ENCODE peak calls at places on chromosomes 7 and 10, in seven cellular contexts. W is MM.1S, Q is H9, R is fibroblast of lung, T is neuronal stem cell, G is IMR-90, P is mammary epithelial cell. S is an unnamed sample.

GRCh38 chr10:1643161-1643910 is 94.0 kb downstream of the ADARB2 start:
- DNase-seq in W (peak; percentile 12), Q (peak; percentile 71), R (no peak), T (peak; percentile 62), G (no peak), P (no peak), S (no peak)

GRCh38 chr7:44077681-44078091 is 4.6 kb downstream of the POLM start:
- DNase-seq in W (no peak), Q (no peak), R (no peak), T (no peak), G (no peak), P (no peak), S (no peak)

GRCh38 chr10:126783806-126784205 is 113.3 kb upstream of the C10orf90 start:
- DNase-seq in W (no peak), Q (no peak), R (no peak), T (no peak), G (no peak), P (no peak), S (no peak)

GRCh38 chr10:102604379-102604960 is 39.8 kb upstream of the TRIM8 start:
- DNase-seq in W (no peak), Q (no peak), R (peak; percentile 72), T (no peak), G (peak; percentile 92), P (peak; percentile 79), S (no peak)

GRCh38 chr7:72925546-72926120 is 738 bp downstream of the POM121 start:
- DNase-seq in W (no peak), Q (no peak), R (peak; percentile 28), T (no peak), G (no peak), P (no peak), S (no peak)

GRCh38 chr7:77428777-77429231 is 12.7 kb upstream of the GSAP start:
- DNase-seq in W (no peak), Q (no peak), R (no peak), T (no peak), G (no peak), P (no peak), S (no peak)

GRCh38 chr10:43703286-43703685 is 54.6 kb upstream of the ZNF32 start:
- DNase-seq in W (no peak), Q (no peak), R (no peak), T (no peak), G (no peak), P (no peak), S (no peak)

GRCh38 chr10:104076743-104077160 is 8.9 kb downstream of the COL17A1 start:
- DNase-seq in W (no peak), Q (peak; percentile 58), R (peak; percentile 53), T (peak; percentile 70), G (peak; percentile 16), P (no peak), S (no peak)

GRCh38 chr7:111424768-111425167 is 137.5 kb downstream of the IMMP2L start:
- DNase-seq in W (no peak), Q (no peak), R (no peak), T (no peak), G (peak; percentile 23), P (peak; percentile 8), S (no peak)

GRCh38 chr7:42315631-42316030 is 78.6 kb upstream of the GLI3 start:
- DNase-seq in W (no peak), Q (no peak), R (peak; percentile 47), T (no peak), G (peak; percentile 1), P (peak; percentile 17), S (no peak)

GRCh38 chr10:4719040-4719439 is 107.0 kb upstream of the AKR1E2 start:
- DNase-seq in W (no peak), Q (no peak), R (no peak), T (no peak), G (no peak), P (no peak), S (no peak)

GRCh38 chr7:48421357-48421756 is 250.1 kb downstream of the ABCA13 start:
- DNase-seq in W (no peak), Q (no peak), R (peak; percentile 51), T (no peak), G (peak; percentile 53), P (peak; percentile 56), S (no peak)

GRCh38 chr10:101441539-101442455 is 87.8 kb downstream of the BTRC start:
- DNase-seq in W (peak; percentile 44), Q (no peak), R (peak; percentile 79), T (peak; percentile 65), G (peak; percentile 78), P (peak; percentile 67), S (peak; percentile 30)

GRCh38 chr10:24643679-24644209 is 79.9 kb downstream of the ARHGAP21 start:
- DNase-seq in W (no peak), Q (no peak), R (peak; percentile 27), T (no peak), G (no peak), P (no peak), S (no peak)

GRCh38 chr7:91683823-91684222 is 196.7 kb downstream of the MTERF1 start:
- DNase-seq in W (no peak), Q (no peak), R (peak; percentile 75), T (no peak), G (peak; percentile 22), P (peak; percentile 17), S (peak; percentile 5)

GRCh38 chr10:48551796-48552591 is 52.9 kb downstream of the ARHGAP22 start:
- DNase-seq in W (peak; percentile 35), Q (peak; percentile 44), R (peak; percentile 74), T (peak; percentile 18), G (peak; percentile 59), P (peak; percentile 11), S (no peak)

GRCh38 chr10:30988831-30989458 is 42.7 kb downstream of the ZNF438 start:
- DNase-seq in W (no peak), Q (no peak), R (peak; percentile 64), T (no peak), G (peak; percentile 57), P (no peak), S (no peak)

GRCh38 chr10:12542271-12542670 is 192.9 kb downstream of the CAMK1D start:
- DNase-seq in W (no peak), Q (no peak), R (no peak), T (no peak), G (no peak), P (no peak), S (no peak)

GRCh38 chr7:148697256-148697841 is 1.4 kb upstream of the CUL1 start:
- DNase-seq in W (no peak), Q (no peak), R (peak; percentile 47), T (no peak), G (peak; percentile 63), P (no peak), S (no peak)

GRCh38 chr7:45627691-45628456 is 53.7 kb downstream of the ADCY1 start:
- DNase-seq in W (no peak), Q (no peak), R (no peak), T (no peak), G (no peak), P (no peak), S (no peak)

GRCh38 chr10:112775892-112776679 is 174.0 kb upstream of the TCF7L2 start:
- DNase-seq in W (no peak), Q (no peak), R (no peak), T (no peak), G (no peak), P (no peak), S (no peak)

GRCh38 chr7:24457215-24457549 is 116.1 kb upstream of the PALS2 start:
- DNase-seq in W (no peak), Q (no peak), R (no peak), T (no peak), G (no peak), P (no peak), S (no peak)

GRCh38 chr10:47403401-47404318 is 19.6 kb upstream of the ZNF488 start:
- DNase-seq in W (no peak), Q (peak; percentile 39), R (peak; percentile 15), T (no peak), G (peak; percentile 18), P (no peak), S (no peak)

DNA sequence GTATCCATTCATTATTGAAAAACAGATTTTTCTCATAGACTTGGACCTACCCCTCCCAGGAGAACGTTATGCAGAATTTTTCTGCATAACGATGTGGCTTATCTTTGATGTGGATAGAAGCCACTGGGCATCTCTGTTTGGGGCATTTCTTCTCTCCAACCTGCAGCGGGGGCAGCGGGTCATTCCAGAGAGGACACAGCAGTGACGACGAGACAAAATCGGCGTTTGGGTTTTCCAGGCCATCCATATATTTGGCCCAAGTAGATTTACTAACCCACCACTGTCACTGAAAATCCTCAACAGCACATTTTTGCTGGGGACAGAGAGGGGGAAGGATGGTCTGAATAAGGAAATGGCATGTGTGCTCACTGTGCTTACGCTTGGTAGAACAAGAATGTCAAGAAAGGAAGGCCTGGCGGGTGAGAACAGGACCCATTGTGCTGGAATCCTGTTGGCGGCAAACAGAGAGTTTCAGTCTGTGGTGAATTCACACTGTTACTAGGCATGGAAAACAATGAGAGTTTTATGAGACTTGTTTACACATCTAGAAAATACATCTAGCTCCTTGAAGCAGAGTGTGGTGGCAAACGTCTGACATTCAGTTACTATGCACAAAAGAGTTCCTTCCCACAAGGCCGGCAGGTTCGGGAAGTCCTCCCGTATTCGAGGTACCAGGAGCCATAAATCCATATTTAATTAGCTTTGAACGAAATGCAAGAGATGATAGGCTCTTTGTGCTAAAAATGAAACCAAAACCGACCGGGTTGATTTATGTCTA is 299.5 kb upstream of the PITRM1 start:
- DNase-seq in W (peak; percentile 19), Q (no peak), R (no peak), T (peak; percentile 45), G (no peak), P (peak; percentile 65), S (no peak)
- H3K9ac ChIP-seq in W (peak overlapping the region; percentile 46), Q (no peak overlapping the region), R (peak overlapping the region; percentile 25), T (no peak overlapping the region), G (no peak overlapping the region), P (peak overlapping the region; percentile 30), S (peak overlapping the region; percentile 68)

DNA sequence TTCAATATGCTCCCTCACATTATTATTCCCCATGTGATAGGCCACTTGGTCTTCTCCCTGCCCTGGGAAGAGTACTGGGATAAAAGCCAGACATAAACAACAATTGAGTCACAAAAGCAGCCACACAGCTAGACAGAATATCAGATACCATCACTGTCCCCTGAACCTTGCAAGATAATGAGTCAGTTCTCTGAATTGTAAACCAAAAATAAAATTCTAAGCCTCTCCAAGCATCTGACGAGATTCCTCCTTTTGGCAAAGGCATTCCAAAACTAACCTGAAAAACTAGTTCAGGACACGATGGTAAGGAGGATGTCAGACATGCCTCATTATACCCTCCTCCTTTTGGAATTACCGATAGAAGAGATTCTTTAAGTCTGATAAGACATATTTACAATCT is 450.7 kb downstream of the HTR7 start:
- DNase-seq in W (no peak), Q (no peak), R (peak; percentile 36), T (no peak), G (peak; percentile 76), P (peak; percentile 69), S (peak; percentile 19)
- H3K4me2 ChIP-seq in W (no peak overlapping the region), Q (no peak overlapping the region), R (no peak overlapping the region), T (no peak overlapping the region), G (no peak overlapping the region), P (peak overlapping the region; percentile 31), S (peak overlapping the region; percentile 54)

GRCh38 chr10:5830629-5831445 is 17.6 kb upstream of the GDI2 start:
- DNase-seq in W (no peak), Q (no peak), R (no peak), T (no peak), G (no peak), P (no peak), S (no peak)
- H3K9ac ChIP-seq in W (no peak overlapping the region), Q (no peak overlapping the region), R (no peak overlapping the region), T (peak overlapping the region; percentile 81), G (no peak overlapping the region), P (no peak overlapping the region), S (no peak overlapping the region)

GRCh38 chr10:129771024-129771423 is 193.1 kb downstream of the EBF3 start:
- DNase-seq in W (no peak), Q (peak; percentile 13), R (no peak), T (no peak), G (no peak), P (no peak), S (no peak)
- H3K4me2 ChIP-seq in W (no peak overlapping the region), Q (no peak overlapping the region), R (no peak overlapping the region), T (no peak overlapping the region), G (no peak overlapping the region), P (no peak overlapping the region), S (no peak overlapping the region)

S was measured in keratinocyte.